ENCODE peak calls at places on chromosome 15, in nine cellular contexts. K is HepG2, F is SK-N-SH, P is suprapubic skin, S is stomach, B is tibial nerve, X is esophagus muscularis mucosa, V is K562, M is sigmoid colon. R is an unnamed sample.

GRCh38 chr15:50943623-50944022 is 35.1 kb downstream of the AP4E1 start:
- DNase-seq in V (no peak), F (no peak), M (no peak), P (no peak), S (no peak), K (no peak), X (no peak), B (no peak), R (no peak)

GRCh38 chr15:25620466-25620865 is 181.6 kb upstream of the UBE3A start:
- DNase-seq in K (no peak), B (no peak), P (no peak), F (no peak), M (no peak), V (no peak), X (no peak), S (no peak), R (no peak)

GRCh38 chr15:25236143-25236860 is 202.5 kb downstream of the UBE3A start:
- DNase-seq in P (no peak), B (no peak), X (no peak), V (no peak), F (no peak), S (no peak), K (no peak), M (peak; percentile 30), R (no peak)

GRCh38 chr15:56524915-56525314 is 60.0 kb upstream of the MNS1 start:
- DNase-seq in V (no peak), S (no peak), K (no peak), X (no peak), F (no peak), B (no peak), P (no peak), M (no peak), R (no peak)

GRCh38 chr15:58931985-58932384 is 1.5 kb downstream of the SLTM start:
- DNase-seq in F (peak; percentile 9), M (no peak), X (no peak), V (no peak), P (no peak), B (peak; percentile 20), S (peak; percentile 46), K (peak; percentile 9), R (no peak)

GRCh38 chr15:36407647-36408046 is 171.8 kb upstream of the CDIN1 start:
- DNase-seq in F (no peak), P (no peak), M (no peak), X (no peak), S (no peak), B (no peak), K (peak; percentile 2), V (peak; percentile 15), R (no peak)

GRCh38 chr15:58641660-58642059 is 107.8 kb downstream of the ADAM10 start:
- DNase-seq in K (no peak), F (no peak), P (no peak), M (no peak), V (no peak), B (no peak), X (no peak), S (no peak), R (no peak)

GRCh38 chr15:62607643-62608042 is 434.9 kb upstream of the TPM1 start:
- DNase-seq in X (no peak), M (no peak), K (no peak), V (no peak), S (no peak), P (no peak), F (no peak), B (no peak), R (no peak)

GRCh38 chr15:89358435-89358754 is 23.8 kb upstream of the POLG start:
- DNase-seq in B (no peak), K (no peak), P (no peak), X (no peak), S (no peak), M (no peak), V (no peak), F (no peak), R (no peak)

GRCh38 chr15:89937365-89938355 is 24.9 kb upstream of the ARPIN start:
- DNase-seq in M (no peak), F (no peak), X (no peak), V (no peak), B (no peak), K (no peak), S (no peak), P (no peak), R (no peak)

GRCh38 chr15:27668471-27669220 is 430.5 kb downstream of the OCA2 start:
- DNase-seq in B (no peak), M (no peak), V (no peak), F (no peak), S (no peak), P (no peak), K (no peak), X (peak; percentile 84), R (no peak)

GRCh38 chr15:42456971-42457370 is 34.0 kb downstream of the ZNF106 start:
- DNase-seq in B (no peak), S (no peak), M (no peak), P (no peak), V (no peak), K (no peak), F (no peak), X (no peak), R (no peak)

GRCh38 chr15:48644827-48645557 is 517 bp downstream of the FBN1 start:
- DNase-seq in B (no peak), P (peak; percentile 78), F (peak; percentile 85), V (no peak), S (no peak), X (no peak), K (no peak), M (peak; percentile 69), R (peak; percentile 79)
- H3K27me3 ChIP-seq in B (no peaks in the 10 kb centered on the region), P (peaks cover 24% of the 10 kb centered on the region), F (no peaks in the 10 kb centered on the region), V (no peaks in the 10 kb centered on the region), S (peaks cover 25% of the 10 kb centered on the region), X (no peaks in the 10 kb centered on the region), K (peaks cover 2% of the 10 kb centered on the region), M (no peaks in the 10 kb centered on the region), R (no peaks in the 10 kb centered on the region)

GRCh38 chr15:64894395-64895056 is 17.2 kb upstream of the ANKDD1A start:
- DNase-seq in S (peak; percentile 61), M (peak; percentile 70), B (no peak), F (no peak), P (peak; percentile 77), X (no peak), V (no peak), K (no peak), R (no peak)

GRCh38 chr15:64893481-64894394 is 18.0 kb upstream of the ANKDD1A start:
- DNase-seq in K (peak; percentile 79), X (peak; percentile 98), V (peak; percentile 92), M (peak; percentile 97), P (peak; percentile 96), S (peak; percentile 91), F (no peak), B (peak; percentile 88), R (peak; percentile 89)

GRCh38 chr15:64891546-64891945 is 20.2 kb upstream of the ANKDD1A start:
- DNase-seq in S (no peak), K (no peak), B (no peak), F (no peak), P (no peak), M (no peak), X (no peak), V (no peak), R (no peak)

GRCh38 chr15:64895285-64896065 is 16.2 kb upstream of the ANKDD1A start:
- DNase-seq in B (no peak), X (no peak), S (peak; percentile 31), V (no peak), P (no peak), K (no peak), M (no peak), F (no peak), R (no peak)

GRCh38 chr15:64892850-64893403 is 18.8 kb upstream of the ANKDD1A start:
- DNase-seq in P (no peak), X (no peak), S (no peak), K (no peak), F (no peak), V (no peak), B (no peak), M (no peak), R (no peak)
- TF ChIP-seq EP300 in P (no peak), X (no peak), S (no peak), K (no peak), F (no peak), V (no peak), B (peak; percentile 86), M (no peak), R (no peak)

GRCh38 chr15:40302288-40302886 is 5.3 kb downstream of the PLCB2 start:
- DNase-seq in B (no peak), X (no peak), P (no peak), M (peak; percentile 52), V (no peak), K (no peak), F (no peak), S (no peak), R (no peak)

GRCh38 chr15:40305281-40305680 is 2.5 kb downstream of the PLCB2 start:
- DNase-seq in P (no peak), S (no peak), M (no peak), V (no peak), B (no peak), K (no peak), X (no peak), F (no peak), R (no peak)

GRCh38 chr15:40302981-40303380 is 4.8 kb downstream of the PLCB2 start:
- DNase-seq in M (peak; percentile 55), F (no peak), S (no peak), B (no peak), X (no peak), P (no peak), K (no peak), V (no peak), R (no peak)

GRCh38 chr15:40301467-40302179 is 6.1 kb downstream of the PLCB2 start:
- DNase-seq in K (no peak), V (peak; percentile 69), M (no peak), B (no peak), S (no peak), X (no peak), F (peak; percentile 80), P (no peak), R (no peak)

GRCh38 chr15:40303576-40303975 is 4.2 kb downstream of the PLCB2 start:
- DNase-seq in V (no peak), F (no peak), P (no peak), K (no peak), S (no peak), X (no peak), M (no peak), B (no peak), R (no peak)
- H3K27me3 ChIP-seq in V (no peaks in the 10 kb centered on the region), F (no peaks in the 10 kb centered on the region), P (peaks cover 4% of the 10 kb centered on the region), K (peaks cover 7% of the 10 kb centered on the region), S (no peaks in the 10 kb centered on the region), X (no peaks in the 10 kb centered on the region), M (no peaks in the 10 kb centered on the region), B (no peaks in the 10 kb centered on the region), R (no peaks in the 10 kb centered on the region)

DNA sequence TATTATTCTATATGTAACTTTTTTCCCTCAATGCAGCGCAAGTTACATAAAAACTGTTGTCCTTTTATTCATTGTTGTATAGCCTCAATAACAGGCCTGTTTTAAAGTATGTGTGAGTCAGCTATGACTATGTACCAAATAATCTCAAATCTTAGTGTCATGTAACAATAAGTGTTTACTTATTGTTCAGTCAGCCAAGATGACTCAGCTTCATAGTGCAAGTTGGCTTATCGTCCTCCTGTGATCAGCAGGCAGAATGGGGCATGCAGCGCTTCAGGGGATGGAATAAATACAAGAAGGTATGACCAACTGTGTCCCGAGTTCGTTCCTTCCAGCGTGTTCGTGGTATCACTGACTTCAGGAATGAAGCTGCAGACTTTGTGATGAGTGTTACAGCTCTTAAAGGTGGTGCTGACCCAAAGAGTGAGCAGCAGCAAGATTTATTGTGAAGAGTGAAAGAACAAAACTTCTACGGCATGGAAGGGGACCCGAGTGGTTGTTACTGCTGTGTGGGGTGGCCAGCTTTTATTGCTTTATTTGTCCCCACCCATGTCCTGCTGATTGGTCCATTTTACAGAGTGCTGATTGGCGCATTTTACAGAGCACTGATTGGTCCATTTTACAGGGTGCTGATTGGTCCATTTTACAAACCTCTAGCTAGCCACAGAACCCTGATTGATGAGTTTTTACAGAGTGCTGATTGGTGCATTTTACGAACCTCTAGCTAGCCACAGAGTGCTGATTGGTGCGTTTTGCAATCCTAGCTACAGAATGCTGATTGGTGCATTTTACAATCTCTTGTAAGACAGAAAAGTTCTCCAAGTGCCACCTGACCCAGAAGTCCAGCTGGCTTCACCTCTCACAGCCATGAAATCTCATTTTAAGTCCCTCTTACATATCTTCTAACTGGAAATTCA is 1016.0 kb downstream of the MCTP2 start:
- DNase-seq in M (no peak), B (no peak), F (no peak), S (peak; percentile 27), X (no peak), P (no peak), K (peak; percentile 4), V (peak; percentile 12), R (no peak)
- TF ChIP-seq EP300 in M (no peak), B (no peak), F (no peak), S (no peak), X (no peak), P (no peak), K (no peak), V (peak; percentile 28), R (no peak)